ENCODE peak calls at places on chromosomes 1 and 21, in eight cellular contexts. S, J, Z, M, R, G, U and H are unnamed samples.

GRCh38 chr1:1088801-1089680 is 14.9 kb upstream of the RNF223 start:
- DNase-seq in S (no peak), J (no peak), Z (no peak), M (peak), R (no peak), G (no peak), U (peak), H (no peak)

GRCh38 chr1:192889082-192889481 is 80.2 kb downstream of the RGS2 start:
- DNase-seq in S (no peak), J (no peak), Z (no peak), M (no peak), R (no peak), G (no peak), U (no peak), H (no peak)

GRCh38 chr1:246035060-246035531 is 472.0 kb downstream of the SMYD3 start:
- DNase-seq in S (no peak), J (no peak), Z (no peak), M (no peak), R (no peak), G (no peak), U (no peak), H (no peak)

GRCh38 chr1:66439028-66439427 is 94.9 kb upstream of the SGIP1 start:
- DNase-seq in S (no peak), J (no peak), Z (no peak), M (no peak), R (no peak), G (no peak), U (no peak), H (no peak)

GRCh38 chr21:24852610-24853195 is 754.6 kb downstream of the MRPL39 start:
- DNase-seq in S (no peak), J (no peak), Z (no peak), M (no peak), R (no peak), G (no peak), U (no peak), H (no peak)

GRCh38 chr1:54548389-54549044 is 489 bp downstream of the ACOT11 start:
- DNase-seq in S (no peak), J (no peak), Z (no peak), M (no peak), R (no peak), G (no peak), U (no peak), H (no peak)

GRCh38 chr1:163055531-163055930 is 13.6 kb upstream of the RGS4 start:
- DNase-seq in S (no peak), J (no peak), Z (no peak), M (no peak), R (no peak), G (no peak), U (no peak), H (no peak)

GRCh38 chr1:172326171-172326570 is 94.3 kb upstream of the C1orf105 start:
- DNase-seq in S (no peak), J (no peak), Z (no peak), M (no peak), R (no peak), G (no peak), U (no peak), H (no peak)

GRCh38 chr1:233668146-233668724 is 54.3 kb downstream of the KCNK1 start:
- DNase-seq in S (no peak), J (no peak), Z (no peak), M (no peak), R (no peak), G (no peak), U (no peak), H (no peak)

GRCh38 chr1:229693124-229693523 is 67.1 kb downstream of the URB2 start:
- DNase-seq in S (no peak), J (no peak), Z (no peak), M (no peak), R (no peak), G (no peak), U (no peak), H (no peak)

GRCh38 chr1:48107516-48107915 is 110.3 kb upstream of the TRABD2B start:
- DNase-seq in S (no peak), J (no peak), Z (no peak), M (no peak), R (no peak), G (no peak), U (no peak), H (no peak)

GRCh38 chr1:14599787-14600186 is 1.3 kb downstream of the KAZN start:
- DNase-seq in S (no peak), J (no peak), Z (no peak), M (no peak), R (no peak), G (no peak), U (no peak), H (no peak)

GRCh38 chr1:115430717-115431116 is 92.7 kb upstream of the NGF start:
- DNase-seq in S (no peak), J (no peak), Z (no peak), M (no peak), R (no peak), G (no peak), U (no peak), H (no peak)

GRCh38 chr21:41667136-41667535 is 99.7 kb downstream of the RIPK4 start:
- DNase-seq in S (no peak), J (no peak), Z (no peak), M (no peak), R (no peak), G (no peak), U (no peak), H (no peak)

GRCh38 chr1:203645996-203646395 is 19.4 kb downstream of the ATP2B4 start:
- DNase-seq in S (no peak), J (no peak), Z (no peak), M (no peak), R (no peak), G (no peak), U (no peak), H (no peak)

GRCh38 chr21:45496151-45496967 is 45.9 kb downstream of the SLC19A1 start:
- DNase-seq in S (no peak), J (no peak), Z (no peak), M (no peak), R (no peak), G (no peak), U (no peak), H (no peak)

GRCh38 chr1:166017395-166017794 is 149.4 kb downstream of the FAM78B start:
- DNase-seq in S (no peak), J (no peak), Z (no peak), M (no peak), R (no peak), G (no peak), U (no peak), H (no peak)

GRCh38 chr1:158496379-158496778 is 24.4 kb downstream of the OR10R2 start:
- DNase-seq in S (no peak), J (no peak), Z (no peak), M (no peak), R (no peak), G (no peak), U (no peak), H (no peak)

GRCh38 chr1:83905315-83905907 is 93.5 kb downstream of the TTLL7 start:
- DNase-seq in S (no peak), J (no peak), Z (no peak), M (no peak), R (no peak), G (no peak), U (no peak), H (no peak)

GRCh38 chr1:97340951-97341350 is 579.9 kb downstream of the DPYD start:
- DNase-seq in S (no peak), J (no peak), Z (no peak), M (no peak), R (no peak), G (no peak), U (no peak), H (no peak)

GRCh38 chr1:163372576-163372975 is 50.8 kb downstream of the NUF2 start:
- DNase-seq in S (no peak), J (no peak), Z (no peak), M (no peak), R (no peak), G (no peak), U (no peak), H (no peak)

GRCh38 chr1:156625436-156626078 is 6.3 kb downstream of the HAPLN2 start:
- DNase-seq in S (no peak), J (peak), Z (peak), M (no peak), R (no peak), G (peak), U (peak), H (no peak)

GRCh38 chr1:115782571-115783281 is 14.2 kb upstream of the CASQ2 start:
- DNase-seq in S (no peak), J (no peak), Z (no peak), M (no peak), R (no peak), G (no peak), U (no peak), H (peak)

GRCh38 chr1:115658646-115659045 is 16.9 kb downstream of the VANGL1 start:
- DNase-seq in S (no peak), J (no peak), Z (no peak), M (no peak), R (no peak), G (no peak), U (no peak), H (no peak)

GRCh38 chr1:175792126-175792525 is 48.7 kb upstream of the TNR start:
- DNase-seq in S (no peak), J (no peak), Z (no peak), M (no peak), R (no peak), G (no peak), U (no peak), H (no peak)

GRCh38 chr1:175599212-175599681 is 144.1 kb downstream of the TNR start:
- DNase-seq in S (no peak), J (no peak), Z (no peak), M (no peak), R (no peak), G (no peak), U (no peak), H (no peak)